ENCODE peak calls at places on chromosomes 5 and 9, in five cellular contexts. A is GDM1; O is choroid plexus epithelial cell; C is stimulated activated effector memory CD8-positive, alpha-beta T cell treated with anti-CD3 and anti-CD28 coated beads, Interleukin-12 subunit alpha, Interleukin-12 subunit beta, amount 100 ng/mL, for 72 hours; R is uterus. H is an unnamed sample.

GRCh38 chr5:37840036-37840909 is at the start of gene GDNF:
- DNase-seq in A (no peak), O (peak; percentile 30), C (no peak), R (peak; percentile 36), H (peak; percentile 15)

GRCh38 chr9:130193119-130193518 is 20.9 kb downstream of the NCS1 start:
- DNase-seq in A (no peak), O (no peak), C (no peak), R (no peak), H (no peak)

GRCh38 chr9:136900988-136901515 is 14.7 kb downstream of the TRAF2 start:
- DNase-seq in A (no peak), O (peak; percentile 14), C (no peak), R (no peak), H (no peak)

GRCh38 chr5:126527892-126528291 is 67.1 kb downstream of the ALDH7A1 start:
- DNase-seq in A (no peak), O (peak; percentile 82), C (no peak), R (no peak), H (no peak)

GRCh38 chr5:167030500-167031120 is 1260.8 kb upstream of the WWC1 start:
- DNase-seq in A (no peak), O (no peak), C (no peak), R (no peak), H (no peak)

GRCh38 chr9:91483835-91484234 is 60.2 kb upstream of the NFIL3 start:
- DNase-seq in A (no peak), O (no peak), C (no peak), R (no peak), H (no peak)

GRCh38 chr9:642014-642413 is 199.5 kb upstream of the DMRT1 start:
- DNase-seq in A (peak; percentile 16), O (no peak), C (no peak), R (no peak), H (no peak)

GRCh38 chr9:113590991-113591898 is 127.7 kb downstream of the RGS3 start:
- DNase-seq in A (peak; percentile 75), O (peak; percentile 83), C (peak; percentile 86), R (peak; percentile 88), H (peak; percentile 74)

GRCh38 chr9:38019731-38020130 is 49.3 kb downstream of the SHB start:
- DNase-seq in A (no peak), O (no peak), C (no peak), R (no peak), H (no peak)